ENCODE peak calls at places on chromosomes 16 and 17, in four cellular contexts. One of them, this sample, is unnamed. For H3K4me1, the result is how much of the 10 kb centered on the place peaks cover.

GRCh38 chr17:16083223-16083622 is 83.6 kb downstream of the TTC19 start:
- DNase-seq in spleen: no peak
- DNase-seq in thoracic aorta: no peak
- DNase-seq in SJSA1: no peak
- DNase-seq in this sample: no peak

GRCh38 chr17:2416010-2416734 is 15.3 kb upstream of the MNT start:
- DNase-seq in thoracic aorta: peak
- DNase-seq in SJSA1: peak
- DNase-seq in spleen: peak
- DNase-seq in this sample: no peak

GRCh38 chr17:7839199-7839889 is 5.3 kb downstream of the KDM6B start:
- DNase-seq in SJSA1: no peak
- DNase-seq in thoracic aorta: no peak
- DNase-seq in spleen: peak
- DNase-seq in this sample: no peak

GRCh38 chr16:89764711-89765201 is 43.4 kb downstream of the ZNF276 start:
- DNase-seq in thoracic aorta: peak
- DNase-seq in spleen: peak
- DNase-seq in SJSA1: no peak
- DNase-seq in this sample: no peak

GRCh38 chr16:25013751-25014499 is 1.2 kb downstream of the ARHGAP17 start:
- DNase-seq in SJSA1: no peak
- DNase-seq in spleen: no peak
- DNase-seq in thoracic aorta: no peak
- DNase-seq in this sample: no peak

GRCh38 chr16:87350031-87350430 is 32.8 kb upstream of the C16orf95 start:
- DNase-seq in thoracic aorta: no peak
- DNase-seq in SJSA1: no peak
- DNase-seq in spleen: no peak
- DNase-seq in this sample: no peak

GRCh38 chr17:75854111-75854748 is 905 bp downstream of the WBP2 start:
- DNase-seq in SJSA1: peak
- DNase-seq in spleen: peak
- DNase-seq in thoracic aorta: no peak
- DNase-seq in this sample: no peak

GRCh38 chr16:11245988-11246387 is 10.0 kb downstream of the SOCS1 start:
- DNase-seq in spleen: no peak
- DNase-seq in SJSA1: no peak
- DNase-seq in thoracic aorta: no peak
- DNase-seq in this sample: no peak

GRCh38 chr17:82863941-82864720 is 24.3 kb upstream of the ZNF750 start:
- DNase-seq in SJSA1: peak
- DNase-seq in thoracic aorta: no peak
- DNase-seq in spleen: peak
- DNase-seq in this sample: peak

GRCh38 chr17:82864721-82865240 is 25.0 kb upstream of the ZNF750 start:
- DNase-seq in SJSA1: no peak
- DNase-seq in spleen: no peak
- DNase-seq in thoracic aorta: no peak
- DNase-seq in this sample: no peak

GRCh38 chr17:82862191-82862590 is 22.4 kb upstream of the ZNF750 start:
- DNase-seq in thoracic aorta: no peak
- DNase-seq in spleen: peak
- DNase-seq in SJSA1: no peak
- DNase-seq in this sample: no peak

GRCh38 chr17:82862758-82863645 is 23.2 kb upstream of the ZNF750 start:
- DNase-seq in SJSA1: no peak
- DNase-seq in spleen: peak
- DNase-seq in thoracic aorta: no peak
- DNase-seq in this sample: no peak

DNA sequence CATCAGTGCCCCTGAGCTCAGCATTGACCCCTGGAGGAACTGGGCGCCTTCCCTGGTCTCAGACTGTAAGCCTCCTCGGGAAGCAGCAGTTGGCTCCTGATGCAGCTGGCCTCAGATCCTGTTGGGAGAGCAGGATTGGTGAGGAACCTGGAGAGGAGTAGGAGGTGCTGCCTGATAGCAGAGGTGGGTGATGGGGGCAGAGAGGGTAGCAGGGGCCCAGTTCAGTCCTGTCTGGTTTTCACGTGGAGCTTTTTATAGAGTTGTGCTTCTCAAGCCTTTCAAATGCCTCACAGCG is 23.8 kb upstream of the ZNF750 start:
- DNase-seq in SJSA1: no peak
- DNase-seq in thoracic aorta: no peak
- DNase-seq in spleen: no peak
- DNase-seq in this sample: no peak
- H3K4me1 ChIP-seq in SJSA1: under half
- H3K4me1 ChIP-seq in thoracic aorta: under half
- H3K4me1 ChIP-seq in spleen: half or more
- H3K4me1 ChIP-seq in this sample: half or more

DNA sequence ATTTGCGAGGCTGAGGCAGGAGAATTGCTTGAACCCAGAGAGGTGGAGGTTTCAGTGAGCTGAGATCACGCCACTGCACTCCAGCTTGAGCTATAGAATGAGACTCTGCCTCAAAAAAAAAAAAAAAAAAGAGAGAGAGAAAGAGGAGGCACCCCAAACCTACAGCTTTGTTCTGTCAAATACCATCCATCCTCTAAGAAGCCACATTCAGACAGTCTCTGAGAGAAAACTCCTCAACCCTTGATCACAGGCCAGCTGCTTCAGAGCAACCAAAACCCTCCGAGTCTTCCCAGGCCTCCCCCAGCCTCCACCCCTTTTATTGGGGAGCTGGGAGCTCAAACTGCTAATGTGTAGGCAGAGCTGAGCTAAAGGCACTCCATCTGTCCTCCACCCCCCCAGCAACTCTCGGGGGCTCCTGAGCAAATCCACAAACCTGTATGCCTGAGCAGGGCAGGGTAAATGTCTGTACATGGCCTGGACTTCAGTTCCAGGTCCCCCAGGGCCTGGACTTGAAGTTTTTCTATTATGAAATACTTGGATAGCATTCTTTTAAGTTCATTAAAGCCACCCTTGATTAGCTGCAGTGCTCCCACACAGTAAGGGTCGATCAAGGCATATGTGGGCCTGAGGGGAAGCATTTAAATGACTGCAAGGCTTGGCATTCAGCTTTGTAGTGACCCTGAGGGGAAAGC is 7.0 kb downstream of the FAM117A start:
- DNase-seq in thoracic aorta: no peak
- DNase-seq in spleen: no peak
- DNase-seq in SJSA1: no peak
- DNase-seq in this sample: no peak
- H3K4me1 ChIP-seq in thoracic aorta: under half
- H3K4me1 ChIP-seq in spleen: half or more
- H3K4me1 ChIP-seq in SJSA1: under half
- H3K4me1 ChIP-seq in this sample: under half

DNA sequence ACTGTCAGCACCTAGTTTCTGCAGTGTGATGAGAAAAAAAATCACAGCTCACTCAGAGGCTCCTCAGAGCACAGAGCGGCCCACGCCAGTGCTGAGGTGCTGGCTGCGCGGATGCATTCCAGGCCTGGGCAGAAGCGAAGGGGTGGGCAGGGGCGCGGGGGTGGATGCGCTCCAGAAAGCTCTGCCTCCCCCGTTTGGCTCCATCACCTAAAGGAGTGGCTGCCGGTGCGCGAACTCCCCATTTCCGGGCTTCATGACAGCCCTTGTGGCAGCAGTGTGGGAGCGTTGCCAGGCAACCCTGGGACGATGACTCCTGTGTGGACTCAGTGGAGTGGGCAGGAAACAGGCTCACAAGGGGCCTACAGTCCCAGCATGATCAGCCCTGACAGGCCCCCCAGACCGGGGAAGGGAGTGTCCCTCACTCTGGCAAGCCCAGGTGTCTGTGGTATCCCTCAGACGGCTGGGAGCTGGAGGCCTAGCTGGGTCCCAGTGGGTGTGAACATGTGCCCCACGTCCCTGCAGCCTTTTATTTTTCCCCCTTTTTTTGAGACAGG is 32.8 kb upstream of the NUDT16L1 start:
- DNase-seq in thoracic aorta: no peak
- DNase-seq in SJSA1: no peak
- DNase-seq in spleen: peak
- DNase-seq in this sample: no peak
- H3K4me1 ChIP-seq in thoracic aorta: under half
- H3K4me1 ChIP-seq in SJSA1: under half
- H3K4me1 ChIP-seq in spleen: half or more
- H3K4me1 ChIP-seq in this sample: under half

DNA sequence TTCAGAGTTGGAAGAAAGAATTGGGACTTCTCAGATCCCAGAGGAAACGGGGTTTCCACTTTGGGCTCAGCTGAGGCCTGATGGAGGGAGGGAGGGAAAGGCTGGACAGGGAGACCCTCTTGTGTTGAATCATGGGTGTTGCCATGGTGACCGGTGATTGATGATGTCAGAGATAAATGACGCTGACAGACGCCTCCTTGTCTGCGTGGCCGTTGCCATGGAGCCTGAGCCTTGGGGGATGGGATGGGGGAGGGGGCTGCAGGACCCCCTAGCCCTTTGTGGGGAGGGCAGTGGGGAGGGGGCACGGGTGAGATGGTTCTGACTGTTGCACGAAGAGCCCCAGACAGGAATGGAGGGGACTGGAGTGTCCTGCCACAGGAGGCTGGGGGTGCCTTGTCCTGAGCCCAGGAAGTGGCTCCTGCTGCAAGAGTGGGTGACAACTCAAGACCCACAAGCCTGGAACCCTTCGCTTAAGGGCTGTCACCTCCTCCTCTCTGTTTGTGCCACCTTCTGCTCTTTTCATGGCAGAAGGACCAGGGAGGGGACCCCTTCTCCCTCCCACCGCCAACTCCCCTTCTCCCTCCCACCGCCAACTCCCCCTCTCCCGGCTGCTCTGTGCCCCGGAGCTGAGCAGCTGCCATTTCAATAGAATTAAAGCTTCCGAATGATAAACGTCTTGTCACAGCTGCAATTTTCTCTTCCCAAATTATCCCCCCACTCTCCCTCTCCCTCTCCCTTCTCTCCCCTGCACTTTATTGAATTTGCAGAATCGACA is 13.9 kb downstream of the GJD3 start:
- DNase-seq in thoracic aorta: no peak
- DNase-seq in SJSA1: no peak
- DNase-seq in spleen: no peak
- DNase-seq in this sample: no peak
- H3K4me1 ChIP-seq in thoracic aorta: half or more
- H3K4me1 ChIP-seq in SJSA1: under half
- H3K4me1 ChIP-seq in spleen: half or more
- H3K4me1 ChIP-seq in this sample: under half

DNA sequence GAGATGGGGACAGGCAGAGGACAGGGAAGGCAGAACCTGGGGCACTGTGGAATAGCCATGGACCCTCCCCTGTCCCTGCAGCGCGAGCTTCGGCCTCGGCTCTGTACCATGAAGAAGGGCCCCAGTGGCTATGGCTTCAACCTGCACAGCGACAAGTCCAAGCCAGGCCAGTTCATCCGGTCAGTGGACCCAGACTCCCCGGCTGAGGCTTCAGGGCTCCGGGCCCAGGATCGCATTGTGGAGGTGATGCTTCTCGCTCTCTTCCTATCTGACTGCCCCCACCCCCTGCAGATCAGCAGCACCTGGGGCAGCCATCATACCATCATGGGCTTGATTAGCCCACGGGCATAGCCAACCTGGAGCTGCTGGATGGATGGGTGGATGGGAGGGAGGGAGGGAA is 13.5 kb downstream of the NHERF1 start:
- DNase-seq in thoracic aorta: no peak
- DNase-seq in SJSA1: no peak
- DNase-seq in spleen: no peak
- DNase-seq in this sample: no peak
- H3K4me1 ChIP-seq in thoracic aorta: under half
- H3K4me1 ChIP-seq in SJSA1: half or more
- H3K4me1 ChIP-seq in spleen: half or more
- H3K4me1 ChIP-seq in this sample: under half

GRCh38 chr17:43661699-43662431 is at the start of gene MEOX1:
- DNase-seq in SJSA1: no peak
- DNase-seq in thoracic aorta: no peak
- DNase-seq in spleen: no peak
- DNase-seq in this sample: no peak

GRCh38 chr17:43660262-43660661 is 1.5 kb downstream of the MEOX1 start:
- DNase-seq in SJSA1: no peak
- DNase-seq in spleen: no peak
- DNase-seq in thoracic aorta: no peak
- DNase-seq in this sample: no peak

GRCh38 chr17:43660816-43661493 is 767 bp downstream of the MEOX1 start:
- DNase-seq in spleen: no peak
- DNase-seq in SJSA1: no peak
- DNase-seq in thoracic aorta: no peak
- DNase-seq in this sample: no peak

GRCh38 chr17:43658890-43659289 is 2.8 kb downstream of the MEOX1 start:
- DNase-seq in SJSA1: no peak
- DNase-seq in thoracic aorta: no peak
- DNase-seq in spleen: no peak
- DNase-seq in this sample: no peak

GRCh38 chr17:43659823-43660222 is 1.9 kb downstream of the MEOX1 start:
- DNase-seq in spleen: no peak
- DNase-seq in SJSA1: no peak
- DNase-seq in thoracic aorta: no peak
- DNase-seq in this sample: no peak
- H3K4me1 ChIP-seq in spleen: half or more
- H3K4me1 ChIP-seq in SJSA1: under half
- H3K4me1 ChIP-seq in thoracic aorta: under half
- H3K4me1 ChIP-seq in this sample: under half

DNA sequence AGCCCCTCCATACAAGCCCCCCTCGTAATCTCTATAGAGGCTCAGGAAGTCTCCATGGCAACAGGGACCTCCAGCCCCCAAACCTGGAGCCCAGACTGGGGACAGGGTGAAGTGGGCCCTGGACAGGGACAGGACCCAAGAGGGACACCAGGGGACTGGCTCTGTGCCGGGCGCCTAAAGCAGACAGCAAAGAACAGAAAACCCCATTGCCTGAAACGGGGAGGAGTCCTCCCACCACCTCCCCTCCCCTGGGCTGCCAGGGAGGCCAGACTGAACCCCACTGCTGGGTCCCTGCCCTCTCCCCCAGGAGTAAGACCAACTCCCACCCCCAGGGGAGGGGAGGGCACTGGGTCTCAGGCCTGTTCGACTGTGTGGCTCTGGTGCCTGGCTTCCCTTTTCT is 40.7 kb downstream of the CPNE2 start:
- DNase-seq in thoracic aorta: no peak
- DNase-seq in spleen: no peak
- DNase-seq in SJSA1: no peak
- DNase-seq in this sample: no peak
- H3K4me1 ChIP-seq in thoracic aorta: under half
- H3K4me1 ChIP-seq in spleen: under half
- H3K4me1 ChIP-seq in SJSA1: under half
- H3K4me1 ChIP-seq in this sample: under half